ENCODE peak calls at places on chromosome 3, in four cellular contexts. I, O, U and V are unnamed samples.

GRCh38 chr3:59660376-59660775 is 610.6 kb upstream of the CFAP20DC start:
- DNase-seq in I (no peak), O (no peak), U (no peak), V (no peak)

GRCh38 chr3:10867384-10867783 is 51.4 kb downstream of the SLC6A11 start:
- DNase-seq in O (peak; percentile 24), U (no peak), I (no peak), V (peak; percentile 1)

GRCh38 chr3:116067275-116067674 is 378.0 kb downstream of the LSAMP start:
- DNase-seq in U (no peak), O (no peak), I (no peak), V (no peak)

GRCh38 chr3:160586679-160587078 is 21.3 kb upstream of the KPNA4 start:
- DNase-seq in O (no peak), U (no peak), I (no peak), V (no peak)

GRCh38 chr3:57227930-57228733 is 603 bp downstream of the APPL1 start:
- DNase-seq in I (peak; percentile 47), U (peak; percentile 63), O (peak; percentile 16), V (peak; percentile 36)

GRCh38 chr3:152272771-152273242 is 4.1 kb downstream of the MBNL1 start:
- DNase-seq in O (no peak), U (no peak), I (no peak), V (peak; percentile 96)

GRCh38 chr3:18111702-18112311 is 313.3 kb downstream of the SATB1 start:
- DNase-seq in I (no peak), U (no peak), O (no peak), V (peak; percentile 25)

GRCh38 chr3:196660381-196661166 is 21.1 kb downstream of the NRROS start:
- DNase-seq in I (no peak), O (no peak), U (no peak), V (no peak)

GRCh38 chr3:186620213-186621092 is 7.6 kb downstream of the AHSG start:
- DNase-seq in I (no peak), O (no peak), U (no peak), V (no peak)

GRCh38 chr3:181455276-181455675 is 256.4 kb upstream of the SOX2 start:
- DNase-seq in I (no peak), O (no peak), U (no peak), V (no peak)

GRCh38 chr3:71214797-71215196 is 368.7 kb downstream of the FOXP1 start:
- DNase-seq in U (no peak), I (no peak), O (no peak), V (no peak)

GRCh38 chr3:7962244-7962643 is 539.4 kb upstream of the LMCD1 start:
- DNase-seq in O (no peak), I (no peak), U (no peak), V (no peak)

GRCh38 chr3:122030381-122031122 is 8.5 kb upstream of the ILDR1 start:
- DNase-seq in U (no peak), I (no peak), O (no peak), V (peak; percentile 29)

GRCh38 chr3:189908646-189909045 is 212.1 kb downstream of the P3H2 start:
- DNase-seq in I (no peak), U (no peak), O (no peak), V (peak; percentile 29)

GRCh38 chr3:95408464-95408862 is 1345.6 kb downstream of the NSUN3 start:
- DNase-seq in O (no peak), I (no peak), U (no peak), V (no peak)

GRCh38 chr3:36381311-36381956 is 1.1 kb downstream of the STAC start:
- DNase-seq in O (no peak), I (no peak), U (no peak), V (peak; percentile 25)

GRCh38 chr3:157136647-157137387 is 23.1 kb downstream of the CCNL1 start:
- DNase-seq in O (no peak), I (no peak), U (no peak), V (peak; percentile 38)

GRCh38 chr3:31125413-31126020 is 231.1 kb upstream of the GADL1 start:
- DNase-seq in U (no peak), O (no peak), I (no peak), V (no peak)

GRCh38 chr3:137642305-137642704 is 121.8 kb upstream of the SOX14 start:
- DNase-seq in O (no peak), I (no peak), U (no peak), V (no peak)

GRCh38 chr3:40899286-40899712 is 300.0 kb upstream of the CTNNB1 start:
- DNase-seq in I (no peak), O (no peak), U (no peak), V (peak; percentile 42)

GRCh38 chr3:128584412-128585020 is 66.1 kb downstream of the RPN1 start:
- DNase-seq in O (peak; percentile 42), I (peak; percentile 64), U (peak; percentile 66), V (peak; percentile 70)

GRCh38 chr3:181909241-181909640 is 197.5 kb downstream of the SOX2 start:
- DNase-seq in U (no peak), I (no peak), O (no peak), V (no peak)

GRCh38 chr3:36969540-36970432 is 23.1 kb downstream of the EPM2AIP1 start:
- DNase-seq in I (peak; percentile 38), O (peak; percentile 94), U (peak; percentile 25), V (peak; percentile 25)

GRCh38 chr3:16102905-16103364 is 71.5 kb upstream of the GALNT15 start:
- DNase-seq in I (no peak), U (no peak), O (no peak), V (peak; percentile 94)

GRCh38 chr3:191345334-191345733 is 15.0 kb upstream of the UTS2B start:
- DNase-seq in U (no peak), O (peak; percentile 1), I (no peak), V (no peak)

GRCh38 chr3:127030328-127031045 is 47.6 kb downstream of the PLXNA1 start:
- DNase-seq in U (no peak), I (no peak), O (no peak), V (no peak)

GRCh38 chr3:2156244-2156847 is 57.7 kb downstream of the CNTN4 start:
- DNase-seq in U (no peak), O (peak; percentile 52), I (no peak), V (no peak)

GRCh38 chr3:32719335-32719734 is 34.3 kb downstream of the CNOT10 start:
- DNase-seq in O (no peak), I (no peak), U (no peak), V (no peak)

GRCh38 chr3:157493627-157494550 is 9.3 kb downstream of the VEPH1 start:
- DNase-seq in I (no peak), U (no peak), O (peak; percentile 16), V (peak; percentile 78)

GRCh38 chr3:56468184-56469106 is at the start of gene ERC2:
- DNase-seq in O (peak; percentile 5), U (peak; percentile 29), I (peak; percentile 43), V (peak; percentile 9)

GRCh38 chr3:156483961-156484787 is 70.7 kb downstream of the SSR3 start:
- DNase-seq in U (no peak), I (no peak), O (peak; percentile 53), V (peak; percentile 46)

DNA sequence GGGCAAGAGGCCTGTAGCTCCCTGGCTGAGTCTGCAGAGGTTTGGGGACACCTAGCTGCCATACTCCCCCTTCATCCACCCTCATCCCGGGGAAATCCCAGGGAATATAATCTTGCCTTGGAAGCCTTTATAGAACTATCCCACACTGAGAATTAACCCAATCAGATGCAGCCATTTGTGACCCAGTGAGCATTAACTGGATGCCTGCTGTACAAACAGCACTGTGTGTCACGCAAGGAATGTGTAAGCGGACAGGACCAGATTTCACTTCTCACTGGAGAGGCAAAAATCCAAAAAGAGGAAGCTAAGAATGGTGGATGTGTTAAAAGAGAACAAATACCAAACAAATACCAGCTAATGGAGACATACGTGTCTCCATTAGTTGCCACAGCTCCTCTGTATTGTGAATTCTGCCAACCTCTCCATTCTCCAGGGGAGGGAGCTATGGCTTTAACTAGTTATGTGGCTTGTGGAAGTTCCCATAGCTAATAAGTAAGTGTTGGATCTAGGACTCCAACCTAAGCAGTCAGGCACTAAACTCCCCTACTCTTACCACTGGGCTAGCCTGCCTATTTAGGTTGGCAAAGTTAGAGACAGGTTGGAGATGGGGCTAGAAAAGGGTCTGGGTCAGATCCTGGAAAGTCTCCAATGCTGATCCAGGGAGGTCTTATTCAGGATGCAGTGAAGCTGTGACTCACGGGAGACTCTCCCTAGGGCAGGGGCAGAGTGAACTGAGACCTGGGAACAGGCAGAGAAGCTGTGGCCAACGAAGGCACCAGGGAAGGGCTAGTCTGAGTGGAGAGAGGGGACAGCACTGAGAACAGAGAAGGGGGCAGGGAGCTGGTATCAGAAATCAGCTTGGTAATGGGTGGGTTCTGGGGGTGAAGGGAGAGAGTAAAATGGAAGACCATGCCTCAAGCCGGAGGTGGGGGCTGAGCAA is 2.5 kb downstream of the LTF start:
- DNase-seq in O (no peak), U (peak; percentile 16), I (no peak), V (peak; percentile 33)
- TF ChIP-seq CTCF in O (peak; percentile 33), U (peak; percentile 26), I (no peak), V (peak; percentile 45)

DNA sequence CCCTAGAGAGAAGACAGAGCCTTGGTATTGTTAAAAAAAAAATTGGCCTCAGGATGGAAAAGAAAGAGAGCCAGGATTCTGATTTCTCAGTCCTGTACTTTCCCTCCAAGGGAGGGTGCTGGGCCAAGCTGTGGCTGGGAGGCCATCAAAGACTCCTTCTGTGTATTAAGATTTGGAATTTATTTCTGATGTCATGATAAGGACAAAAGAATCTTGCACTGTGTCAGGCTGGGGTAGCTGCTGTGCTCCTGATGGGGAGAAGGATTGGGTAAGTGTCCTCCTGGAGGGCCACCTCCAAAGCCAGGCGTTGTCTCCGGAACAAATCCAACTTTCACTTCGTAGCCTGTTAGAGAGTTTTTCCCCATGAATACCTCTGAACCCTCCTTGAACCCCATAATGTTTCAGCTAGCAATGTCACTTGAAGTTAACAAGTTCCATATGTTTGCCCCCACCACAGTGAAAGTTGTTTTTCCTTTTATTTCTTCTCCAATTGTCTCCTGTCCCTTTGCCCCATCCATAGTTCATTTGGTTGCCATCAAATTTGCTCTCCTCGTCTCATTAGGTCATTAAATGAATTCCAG is 30.0 kb downstream of the CLDN11 start:
- DNase-seq in I (no peak), U (no peak), O (no peak), V (peak; percentile 41)
- H3K4me3 ChIP-seq in I (no peak overlapping the region), U (no peak overlapping the region), O (no peak overlapping the region), V (peak overlapping the region; percentile 37)

GRCh38 chr3:66014641-66015040 is 24.1 kb downstream of the MAGI1 start:
- DNase-seq in O (no peak), U (no peak), I (no peak), V (no peak)

GRCh38 chr3:66019896-66020295 is 18.8 kb downstream of the MAGI1 start:
- DNase-seq in O (no peak), I (no peak), U (no peak), V (no peak)

GRCh38 chr3:66021731-66022131 is 17.0 kb downstream of the MAGI1 start:
- DNase-seq in I (no peak), U (no peak), O (no peak), V (no peak)

GRCh38 chr3:66017084-66017990 is 21.4 kb downstream of the MAGI1 start:
- DNase-seq in I (no peak), U (no peak), O (no peak), V (no peak)

GRCh38 chr3:66018047-66019033 is 20.4 kb downstream of the MAGI1 start:
- DNase-seq in I (no peak), U (no peak), O (no peak), V (no peak)
- TF ChIP-seq CTCF in I (no peak), U (no peak), O (no peak), V (no peak)

DNA sequence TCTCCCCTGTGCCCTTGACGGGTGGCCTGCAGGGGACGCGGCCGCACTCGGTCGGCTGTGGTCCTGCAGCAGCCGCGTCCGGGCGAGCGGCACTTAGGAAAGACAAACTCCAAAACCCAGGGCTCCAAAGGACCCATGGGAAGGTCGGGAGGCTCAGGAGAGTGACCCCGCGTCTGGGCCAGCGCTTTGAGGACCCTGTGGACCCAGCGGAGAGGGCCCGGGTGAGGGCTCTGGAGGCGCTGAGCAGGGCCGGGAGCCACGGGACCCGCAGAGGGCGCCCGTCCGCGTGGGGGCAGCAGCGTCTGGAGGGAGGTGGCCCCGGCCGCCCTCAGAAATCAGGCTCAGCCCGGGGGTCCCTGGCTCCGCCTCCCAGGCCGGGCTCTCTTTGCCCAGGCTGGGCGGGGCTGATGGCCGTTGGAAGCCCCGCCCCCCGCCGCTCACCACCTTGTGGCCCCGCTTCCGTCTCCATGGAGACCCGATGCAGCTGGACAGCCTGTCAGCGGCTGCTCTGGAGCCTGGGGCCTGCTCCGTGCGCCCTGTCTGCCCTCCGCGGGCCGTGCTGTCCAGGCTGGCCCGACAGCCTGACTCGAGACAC is 34.6 kb upstream of the RPL32 start:
- DNase-seq in O (peak; percentile 86), U (peak; percentile 31), I (no peak), V (no peak)
- H3K4me3 ChIP-seq in O (peak overlapping the region; percentile 16), U (peak overlapping the region; percentile 44), I (no peak overlapping the region), V (peak overlapping the region; percentile 30)